ENCODE peak calls at places on chromosome 6, in six cellular contexts. One of them, this sample, is unnamed.

GRCh38 chr6:74863968-74864367 is 341.9 kb downstream of the COL12A1 start:
- DNase-seq in nephron progenitor cell: no peak
- DNase-seq in hypothalamus: no peak
- DNase-seq in iris pigment epithelial cell: no peak
- DNase-seq in renal cortical epithelial cell: no peak
- DNase-seq in RCC 7860: no peak
- DNase-seq in this sample: no peak

GRCh38 chr6:158448856-158449255 is 111.0 kb upstream of the TMEM181 start:
- DNase-seq in hypothalamus: no peak
- DNase-seq in iris pigment epithelial cell: no peak
- DNase-seq in renal cortical epithelial cell: no peak
- DNase-seq in RCC 7860: no peak
- DNase-seq in nephron progenitor cell: no peak
- DNase-seq in this sample: peak; percentile 57

GRCh38 chr6:11294263-11294662 is 61.8 kb upstream of the NEDD9 start:
- DNase-seq in renal cortical epithelial cell: no peak
- DNase-seq in nephron progenitor cell: no peak
- DNase-seq in RCC 7860: no peak
- DNase-seq in iris pigment epithelial cell: no peak
- DNase-seq in hypothalamus: no peak
- DNase-seq in this sample: no peak

GRCh38 chr6:33694401-33694931 is 17.0 kb downstream of the UQCC2 start:
- DNase-seq in renal cortical epithelial cell: no peak
- DNase-seq in iris pigment epithelial cell: peak; percentile 38
- DNase-seq in nephron progenitor cell: no peak
- DNase-seq in RCC 7860: peak; percentile 64
- DNase-seq in hypothalamus: no peak
- DNase-seq in this sample: peak; percentile 85

GRCh38 chr6:42550277-42550676 is 13.6 kb upstream of the UBR2 start:
- DNase-seq in hypothalamus: no peak
- DNase-seq in renal cortical epithelial cell: no peak
- DNase-seq in iris pigment epithelial cell: no peak
- DNase-seq in nephron progenitor cell: no peak
- DNase-seq in RCC 7860: no peak
- DNase-seq in this sample: no peak

GRCh38 chr6:148760568-148761531 is 14.0 kb downstream of the UST start:
- DNase-seq in iris pigment epithelial cell: peak; percentile 95
- DNase-seq in hypothalamus: no peak
- DNase-seq in RCC 7860: peak; percentile 13
- DNase-seq in nephron progenitor cell: peak; percentile 50
- DNase-seq in renal cortical epithelial cell: peak; percentile 73
- DNase-seq in this sample: peak; percentile 54

GRCh38 chr6:30787954-30788353 is 43.6 kb upstream of the IER3 start:
- DNase-seq in renal cortical epithelial cell: peak; percentile 91
- DNase-seq in nephron progenitor cell: no peak
- DNase-seq in RCC 7860: peak; percentile 82
- DNase-seq in hypothalamus: no peak
- DNase-seq in iris pigment epithelial cell: no peak
- DNase-seq in this sample: no peak

GRCh38 chr6:25112207-25112874 is 166.8 kb upstream of the CARMIL1 start:
- DNase-seq in RCC 7860: no peak
- DNase-seq in nephron progenitor cell: no peak
- DNase-seq in renal cortical epithelial cell: no peak
- DNase-seq in iris pigment epithelial cell: no peak
- DNase-seq in hypothalamus: no peak
- DNase-seq in this sample: no peak

GRCh38 chr6:104771258-104771832 is 88.4 kb downstream of the HACE1 start:
- DNase-seq in renal cortical epithelial cell: peak; percentile 45
- DNase-seq in nephron progenitor cell: no peak
- DNase-seq in RCC 7860: peak; percentile 39
- DNase-seq in iris pigment epithelial cell: peak; percentile 44
- DNase-seq in hypothalamus: no peak
- DNase-seq in this sample: peak; percentile 61

GRCh38 chr6:153301602-153302001 is 170.5 kb upstream of the RGS17 start:
- DNase-seq in iris pigment epithelial cell: no peak
- DNase-seq in renal cortical epithelial cell: no peak
- DNase-seq in RCC 7860: no peak
- DNase-seq in nephron progenitor cell: peak; percentile 7
- DNase-seq in hypothalamus: no peak
- DNase-seq in this sample: no peak

GRCh38 chr6:45483501-45483900 is 105.8 kb upstream of the SUPT3H start:
- DNase-seq in RCC 7860: no peak
- DNase-seq in hypothalamus: no peak
- DNase-seq in renal cortical epithelial cell: no peak
- DNase-seq in iris pigment epithelial cell: peak; percentile 20
- DNase-seq in nephron progenitor cell: no peak
- DNase-seq in this sample: no peak

GRCh38 chr6:64334646-64335045 is 699.0 kb downstream of the PHF3 start:
- DNase-seq in hypothalamus: no peak
- DNase-seq in iris pigment epithelial cell: no peak
- DNase-seq in RCC 7860: no peak
- DNase-seq in renal cortical epithelial cell: peak; percentile 26
- DNase-seq in nephron progenitor cell: no peak
- DNase-seq in this sample: no peak

GRCh38 chr6:56513631-56514030 is 129.1 kb downstream of the DST start:
- DNase-seq in nephron progenitor cell: no peak
- DNase-seq in iris pigment epithelial cell: no peak
- DNase-seq in RCC 7860: no peak
- DNase-seq in hypothalamus: no peak
- DNase-seq in renal cortical epithelial cell: no peak
- DNase-seq in this sample: no peak

GRCh38 chr6:112304680-112305079 is 42.5 kb upstream of the RFPL4B start:
- DNase-seq in RCC 7860: no peak
- DNase-seq in renal cortical epithelial cell: no peak
- DNase-seq in iris pigment epithelial cell: peak; percentile 51
- DNase-seq in hypothalamus: no peak
- DNase-seq in nephron progenitor cell: no peak
- DNase-seq in this sample: no peak

GRCh38 chr6:69084746-69085335 is 449.8 kb downstream of the ADGRB3 start:
- DNase-seq in RCC 7860: peak; percentile 18
- DNase-seq in nephron progenitor cell: no peak
- DNase-seq in hypothalamus: no peak
- DNase-seq in renal cortical epithelial cell: peak; percentile 54
- DNase-seq in iris pigment epithelial cell: peak; percentile 39
- DNase-seq in this sample: no peak

GRCh38 chr6:3869632-3870527 is 20.7 kb downstream of the FAM50B start:
- DNase-seq in iris pigment epithelial cell: no peak
- DNase-seq in renal cortical epithelial cell: peak; percentile 77
- DNase-seq in RCC 7860: peak; percentile 61
- DNase-seq in nephron progenitor cell: no peak
- DNase-seq in hypothalamus: no peak
- DNase-seq in this sample: no peak

GRCh38 chr6:109493865-109494264 is 10.8 kb upstream of the ZBTB24 start:
- DNase-seq in nephron progenitor cell: no peak
- DNase-seq in renal cortical epithelial cell: no peak
- DNase-seq in hypothalamus: no peak
- DNase-seq in RCC 7860: no peak
- DNase-seq in iris pigment epithelial cell: no peak
- DNase-seq in this sample: no peak

GRCh38 chr6:36024154-36024760 is at the start of gene SLC26A8:
- DNase-seq in RCC 7860: no peak
- DNase-seq in renal cortical epithelial cell: no peak
- DNase-seq in iris pigment epithelial cell: no peak
- DNase-seq in nephron progenitor cell: peak; percentile 43
- DNase-seq in hypothalamus: no peak
- DNase-seq in this sample: peak; percentile 29

GRCh38 chr6:27290850-27291208 is 21.2 kb downstream of the POM121L2 start:
- DNase-seq in RCC 7860: no peak
- DNase-seq in iris pigment epithelial cell: no peak
- DNase-seq in hypothalamus: no peak
- DNase-seq in renal cortical epithelial cell: no peak
- DNase-seq in nephron progenitor cell: no peak
- DNase-seq in this sample: no peak

GRCh38 chr6:83431545-83432165 is 804 bp upstream of the ME1 start:
- DNase-seq in RCC 7860: no peak
- DNase-seq in hypothalamus: no peak
- DNase-seq in renal cortical epithelial cell: no peak
- DNase-seq in iris pigment epithelial cell: no peak
- DNase-seq in nephron progenitor cell: no peak
- DNase-seq in this sample: peak; percentile 16

GRCh38 chr6:3732345-3733141 is 19.0 kb downstream of the PXDC1 start:
- DNase-seq in renal cortical epithelial cell: peak; percentile 27
- DNase-seq in nephron progenitor cell: peak; percentile 81
- DNase-seq in RCC 7860: peak; percentile 45
- DNase-seq in hypothalamus: peak; percentile 39
- DNase-seq in iris pigment epithelial cell: peak; percentile 90
- DNase-seq in this sample: peak; percentile 84

GRCh38 chr6:36598326-36598725 is 4.2 kb downstream of the SRSF3 start:
- DNase-seq in iris pigment epithelial cell: no peak
- DNase-seq in hypothalamus: no peak
- DNase-seq in nephron progenitor cell: no peak
- DNase-seq in renal cortical epithelial cell: no peak
- DNase-seq in RCC 7860: no peak
- DNase-seq in this sample: no peak

GRCh38 chr6:1984346-1984994 is 260.9 kb downstream of the GMDS start:
- DNase-seq in nephron progenitor cell: no peak
- DNase-seq in iris pigment epithelial cell: no peak
- DNase-seq in hypothalamus: no peak
- DNase-seq in RCC 7860: no peak
- DNase-seq in renal cortical epithelial cell: no peak
- DNase-seq in this sample: no peak

GRCh38 chr6:124795879-124796838 is 166.1 kb upstream of the RNF217 start:
- DNase-seq in nephron progenitor cell: peak; percentile 41
- DNase-seq in iris pigment epithelial cell: peak; percentile 50
- DNase-seq in RCC 7860: no peak
- DNase-seq in hypothalamus: no peak
- DNase-seq in renal cortical epithelial cell: no peak
- DNase-seq in this sample: peak; percentile 93

GRCh38 chr6:3001773-3002293 is 2.1 kb downstream of the NQO2 start:
- DNase-seq in nephron progenitor cell: no peak
- DNase-seq in RCC 7860: peak; percentile 81
- DNase-seq in iris pigment epithelial cell: peak; percentile 76
- DNase-seq in hypothalamus: no peak
- DNase-seq in renal cortical epithelial cell: peak; percentile 80
- DNase-seq in this sample: peak; percentile 79

GRCh38 chr6:95741001-95741400 is 163.7 kb downstream of the MANEA start:
- DNase-seq in hypothalamus: no peak
- DNase-seq in iris pigment epithelial cell: no peak
- DNase-seq in renal cortical epithelial cell: no peak
- DNase-seq in RCC 7860: no peak
- DNase-seq in nephron progenitor cell: no peak
- DNase-seq in this sample: no peak

GRCh38 chr6:41626022-41626421 is 12.2 kb upstream of the MDFI start:
- DNase-seq in hypothalamus: no peak
- DNase-seq in renal cortical epithelial cell: no peak
- DNase-seq in nephron progenitor cell: no peak
- DNase-seq in iris pigment epithelial cell: no peak
- DNase-seq in RCC 7860: no peak
- DNase-seq in this sample: no peak